ENCODE peak calls at places on chromosomes 7 and 10, in six cellular contexts. M, L, Q, H, C and D are unnamed samples.
A peak's percentile ranks its signal among the peaks of the same experiment; 100 is the strongest.

GRCh38 chr7:159015081-159015893 is 129.4 kb downstream of the VIPR2 start:
- DNase-seq in M (no peak), L (no peak), Q (peak; percentile 85), H (peak; percentile 66), C (peak; percentile 36), D (peak; percentile 77)

GRCh38 chr10:60384708-60385398 is 4.8 kb downstream of the ANK3 start:
- DNase-seq in M (no peak), L (peak; percentile 63), Q (no peak), H (peak; percentile 100), C (no peak), D (no peak)

GRCh38 chr7:50775826-50776225 is 6.9 kb downstream of the GRB10 start:
- DNase-seq in M (no peak), L (no peak), Q (no peak), H (no peak), C (no peak), D (no peak)

GRCh38 chr10:114518401-114519305 is 114.4 kb upstream of the AFAP1L2 start:
- DNase-seq in M (no peak), L (no peak), Q (no peak), H (peak; percentile 80), C (no peak), D (no peak)

GRCh38 chr7:157054927-157055326 is 44.5 kb upstream of the MNX1 start:
- DNase-seq in M (no peak), L (no peak), Q (no peak), H (no peak), C (no peak), D (no peak)

GRCh38 chr7:33806284-33807157 is 98.8 kb upstream of the BMPER start:
- DNase-seq in M (no peak), L (no peak), Q (no peak), H (no peak), C (peak; percentile 90), D (no peak)

GRCh38 chr10:93926613-93927012 is 32.8 kb downstream of the SLC35G1 start:
- DNase-seq in M (no peak), L (no peak), Q (no peak), H (no peak), C (no peak), D (no peak)

GRCh38 chr7:27693794-27694193 is 31.1 kb upstream of the HIBADH start:
- DNase-seq in M (no peak), L (no peak), Q (no peak), H (no peak), C (no peak), D (no peak)

GRCh38 chr10:5094265-5095205 is at the start of gene AKR1C3:
- DNase-seq in M (no peak), L (peak; percentile 51), Q (no peak), H (peak; percentile 53), C (peak; percentile 53), D (no peak)

GRCh38 chr10:59854571-59854970 is 51.8 kb downstream of the CCDC6 start:
- DNase-seq in M (no peak), L (no peak), Q (no peak), H (peak; percentile 81), C (no peak), D (no peak)

GRCh38 chr7:44752822-44753221 is 4.2 kb downstream of the ZMIZ2 start:
- DNase-seq in M (no peak), L (no peak), Q (no peak), H (no peak), C (no peak), D (no peak)

GRCh38 chr7:69620650-69621049 is 22.4 kb downstream of the AUTS2 start:
- DNase-seq in M (no peak), L (no peak), Q (no peak), H (no peak), C (no peak), D (no peak)
- H3K27ac ChIP-seq in M (no peak overlapping the region), L (no peak overlapping the region), Q (no peak overlapping the region), H (no peak overlapping the region), C (no peak overlapping the region), D (no peak overlapping the region)

DNA sequence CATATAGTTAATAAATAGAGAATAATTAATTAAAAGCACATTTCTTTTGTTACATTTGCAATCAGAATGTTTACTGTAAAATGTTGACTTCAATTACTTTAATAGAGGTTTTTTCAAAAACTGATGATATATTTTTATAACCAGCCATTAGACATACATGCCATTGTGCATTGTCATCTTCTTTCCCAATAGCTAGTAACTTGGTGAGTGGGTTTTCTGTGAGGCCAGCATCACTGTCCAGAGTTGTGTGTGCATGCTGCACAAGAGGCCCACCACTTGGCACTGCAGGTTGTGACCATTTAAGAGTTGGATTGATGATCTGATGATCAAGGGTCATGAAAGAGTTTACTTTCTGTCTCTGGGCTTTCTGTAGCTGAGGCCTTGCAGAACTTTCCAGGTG is 46.5 kb downstream of the TFEC start:
- DNase-seq in M (no peak), L (no peak), Q (no peak), H (no peak), C (no peak), D (no peak)
- H3K36me3 ChIP-seq in M (no peaks in the 10 kb centered on the region), L (no peaks in the 10 kb centered on the region), Q (no peaks in the 10 kb centered on the region), H (no peaks in the 10 kb centered on the region), C (no peaks in the 10 kb centered on the region), D (no peaks in the 10 kb centered on the region)

DNA sequence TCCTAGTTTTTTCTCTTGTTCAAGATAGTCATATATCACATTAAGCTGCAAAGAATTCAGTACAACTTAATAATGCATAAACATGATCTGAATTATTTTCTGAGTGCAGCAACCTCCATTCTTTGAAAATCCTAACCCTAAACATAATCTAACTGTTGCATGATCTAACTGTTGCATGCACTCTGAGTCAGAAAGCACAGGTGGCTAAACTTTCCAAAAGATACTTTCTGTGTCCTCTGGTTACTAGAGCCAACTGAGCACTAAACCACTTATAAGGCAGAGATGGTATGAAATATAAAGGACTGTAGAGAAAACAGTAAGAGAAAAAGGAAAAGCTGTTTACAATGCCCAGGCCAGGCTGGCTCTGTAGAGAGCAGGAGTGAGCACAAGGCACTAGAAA is 23.0 kb upstream of the FAM133B start:
- DNase-seq in M (no peak), L (no peak), Q (no peak), H (no peak), C (no peak), D (no peak)
- H3K27ac ChIP-seq in M (no peak overlapping the region), L (no peak overlapping the region), Q (no peak overlapping the region), H (no peak overlapping the region), C (no peak overlapping the region), D (peak overlapping the region; percentile 37)

DNA sequence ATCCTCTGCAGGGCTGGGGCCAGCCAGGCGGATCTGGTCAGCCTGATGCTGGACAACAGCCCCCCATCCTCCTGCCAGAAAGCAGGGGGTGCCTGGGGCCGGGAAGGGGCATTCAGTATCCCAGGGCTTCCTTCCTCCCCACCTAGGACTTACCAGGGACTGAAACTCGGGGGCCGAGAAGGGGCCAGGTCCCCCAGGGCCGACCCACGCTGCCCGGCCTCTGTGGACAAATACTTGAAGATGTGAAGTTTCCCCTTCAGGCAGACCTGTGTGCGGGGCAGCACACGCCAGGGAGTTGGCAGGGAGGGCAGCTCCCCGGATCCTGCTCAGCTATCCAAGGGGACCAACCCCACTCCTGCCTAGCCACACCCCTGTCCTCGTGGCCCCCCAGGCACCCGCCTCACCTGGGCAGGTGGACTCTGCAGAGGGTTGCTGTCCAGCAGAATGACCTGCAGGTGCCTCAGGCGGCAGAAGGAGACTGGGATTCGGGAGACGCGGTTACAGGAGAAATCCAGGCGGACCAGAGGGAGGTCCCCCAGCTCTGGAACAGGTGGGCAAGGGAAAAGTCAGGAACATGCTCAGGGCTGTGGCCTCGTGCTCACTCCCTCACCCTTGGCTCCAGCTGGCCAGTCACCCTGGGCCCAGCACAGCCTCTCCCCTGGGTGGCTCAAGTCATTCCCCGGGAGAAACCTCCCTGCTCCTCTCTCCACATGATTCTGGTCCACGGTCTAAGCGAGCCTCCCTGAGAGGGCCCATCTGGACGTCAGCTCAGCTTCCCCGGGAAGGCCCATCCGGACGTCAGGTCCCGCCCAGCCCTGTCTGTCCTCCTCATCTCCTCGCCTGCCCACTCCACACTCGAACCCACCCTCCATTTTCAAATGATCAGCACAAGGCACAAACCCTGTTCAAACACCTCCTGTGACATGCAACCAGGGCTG is 4.8 kb upstream of the SAP25 start:
- DNase-seq in M (no peak), L (no peak), Q (no peak), H (no peak), C (no peak), D (no peak)
- H3K36me3 ChIP-seq in M (peaks cover 81% of the 10 kb centered on the region), L (peaks cover 9% of the 10 kb centered on the region), Q (no peaks in the 10 kb centered on the region), H (peaks cover 14% of the 10 kb centered on the region), C (peaks cover 28% of the 10 kb centered on the region), D (peaks cover 91% of the 10 kb centered on the region)

GRCh38 chr10:119860866-119861601 is 11.6 kb downstream of the MCMBP start:
- DNase-seq in M (no peak), L (no peak), Q (no peak), H (no peak), C (no peak), D (no peak)
- H3K27ac ChIP-seq in M (no peak overlapping the region), L (no peak overlapping the region), Q (no peak overlapping the region), H (no peak overlapping the region), C (no peak overlapping the region), D (no peak overlapping the region)

GRCh38 chr10:17609523-17610079 is 7.6 kb downstream of the HACD1 start:
- DNase-seq in M (no peak), L (no peak), Q (no peak), H (no peak), C (no peak), D (no peak)

GRCh38 chr10:17607603-17608332 is 9.4 kb downstream of the HACD1 start:
- DNase-seq in M (peak; percentile 22), L (peak; percentile 40), Q (no peak), H (peak; percentile 53), C (peak; percentile 63), D (no peak)

GRCh38 chr10:17605936-17606335 is 11.2 kb downstream of the HACD1 start:
- DNase-seq in M (no peak), L (no peak), Q (no peak), H (no peak), C (no peak), D (no peak)

GRCh38 chr10:17606547-17607040 is 10.6 kb downstream of the HACD1 start:
- DNase-seq in M (no peak), L (no peak), Q (no peak), H (no peak), C (no peak), D (no peak)

DNA sequence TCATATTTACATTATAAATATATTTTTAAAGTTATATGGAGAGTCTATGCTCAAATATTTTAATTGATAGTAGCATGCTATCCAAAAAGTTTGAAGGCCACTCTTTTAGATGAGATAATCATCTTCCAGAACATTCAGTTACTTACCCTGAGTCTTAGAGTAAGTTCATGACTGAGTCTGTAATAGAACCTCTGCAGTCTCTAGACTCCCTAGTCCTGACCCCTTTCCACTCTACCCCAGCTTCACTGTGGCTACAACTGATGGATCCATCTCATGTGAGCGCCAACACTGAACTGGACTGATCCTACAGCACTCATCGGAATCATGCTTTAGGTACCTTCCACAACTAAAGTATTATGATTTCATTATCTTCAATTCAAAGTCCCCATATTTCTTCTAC is 10.1 kb downstream of the HACD1 start:
- DNase-seq in M (no peak), L (no peak), Q (no peak), H (no peak), C (no peak), D (no peak)
- H3K36me3 ChIP-seq in M (no peaks in the 10 kb centered on the region), L (no peaks in the 10 kb centered on the region), Q (no peaks in the 10 kb centered on the region), H (no peaks in the 10 kb centered on the region), C (peaks cover 9% of the 10 kb centered on the region), D (peaks cover 5% of the 10 kb centered on the region)

DNA sequence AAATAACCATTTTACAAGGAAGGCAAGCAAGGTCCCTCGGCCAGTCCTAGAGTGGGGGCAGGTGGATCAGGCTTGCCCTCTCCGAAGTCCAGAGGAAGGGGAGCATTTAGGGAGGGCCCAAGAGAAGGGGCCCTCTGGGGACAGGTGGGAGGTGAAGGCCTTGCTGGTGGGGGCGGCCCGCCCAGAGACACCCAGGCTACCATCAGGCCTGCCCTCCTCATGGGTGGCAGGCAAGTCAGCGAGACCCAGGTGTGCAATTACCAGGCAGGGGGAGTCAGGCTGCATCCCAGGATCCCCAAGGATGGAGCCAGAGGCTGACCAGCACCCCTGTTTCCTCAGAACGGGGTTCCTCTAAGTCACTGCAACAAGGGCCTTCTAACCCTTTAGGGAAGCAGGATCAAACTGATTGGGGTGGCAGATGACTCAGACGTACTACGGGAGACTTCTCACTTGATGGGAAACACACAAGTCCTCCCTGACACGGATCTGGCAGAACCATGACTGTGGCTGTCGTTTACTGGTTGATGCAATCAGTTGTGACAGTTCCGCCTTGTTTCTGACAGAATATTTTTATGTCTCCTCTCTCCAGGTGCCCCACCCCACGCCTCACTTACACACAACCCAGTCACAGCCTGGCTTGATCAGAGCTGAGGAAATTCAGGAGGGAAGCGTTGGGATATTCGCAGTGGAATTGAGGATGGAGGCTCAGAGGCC is 8.2 kb downstream of the LOXL4 start:
- DNase-seq in M (no peak), L (no peak), Q (no peak), H (peak; percentile 56), C (no peak), D (no peak)
- H3K27ac ChIP-seq in M (no peak overlapping the region), L (no peak overlapping the region), Q (no peak overlapping the region), H (peak overlapping the region; percentile 54), C (no peak overlapping the region), D (no peak overlapping the region)